ENCODE peak calls at places on chromosomes 16 and 17, in six cellular contexts. One of them, this sample, is unnamed.

GRCh38 chr16:78768723-78769122 is 669.3 kb downstream of the WWOX start:
- DNase-seq in HL-60: no peak
- DNase-seq in NCI-H1694: no peak
- DNase-seq in AG04450: no peak
- DNase-seq in NCI-H524 treated with DMSO at 0.1 percent for 48 hours: no peak
- DNase-seq in activated T-cell treated with anti-CD3 and anti-CD28 coated beads, Interleukin-2, amount 50 U/mL, for 1 hour: peak
- DNase-seq in this sample: no peak

GRCh38 chr16:86576591-86577313 is 1.6 kb upstream of the FOXL1 start:
- DNase-seq in AG04450: peak
- DNase-seq in NCI-H524 treated with DMSO at 0.1 percent for 48 hours: no peak
- DNase-seq in activated T-cell treated with anti-CD3 and anti-CD28 coated beads, Interleukin-2, amount 50 U/mL, for 1 hour: no peak
- DNase-seq in HL-60: no peak
- DNase-seq in NCI-H1694: no peak
- DNase-seq in this sample: no peak

GRCh38 chr17:77319211-77320031 is 178.7 kb downstream of the SEC14L1 start:
- DNase-seq in NCI-H524 treated with DMSO at 0.1 percent for 48 hours: no peak
- DNase-seq in HL-60: peak
- DNase-seq in activated T-cell treated with anti-CD3 and anti-CD28 coated beads, Interleukin-2, amount 50 U/mL, for 1 hour: no peak
- DNase-seq in AG04450: no peak
- DNase-seq in NCI-H1694: no peak
- DNase-seq in this sample: peak

GRCh38 chr17:1186923-1187771 is 7.4 kb upstream of the ABR start:
- DNase-seq in NCI-H524 treated with DMSO at 0.1 percent for 48 hours: no peak
- DNase-seq in HL-60: peak
- DNase-seq in activated T-cell treated with anti-CD3 and anti-CD28 coated beads, Interleukin-2, amount 50 U/mL, for 1 hour: peak
- DNase-seq in NCI-H1694: peak
- DNase-seq in AG04450: peak
- DNase-seq in this sample: peak

GRCh38 chr17:47687748-47688147 is 6.2 kb upstream of the TBKBP1 start:
- DNase-seq in HL-60: no peak
- DNase-seq in AG04450: no peak
- DNase-seq in activated T-cell treated with anti-CD3 and anti-CD28 coated beads, Interleukin-2, amount 50 U/mL, for 1 hour: no peak
- DNase-seq in NCI-H524 treated with DMSO at 0.1 percent for 48 hours: no peak
- DNase-seq in NCI-H1694: no peak
- DNase-seq in this sample: no peak

GRCh38 chr17:58156839-58157803 is 8.9 kb downstream of the OR4D1 start:
- DNase-seq in HL-60: no peak
- DNase-seq in NCI-H1694: no peak
- DNase-seq in NCI-H524 treated with DMSO at 0.1 percent for 48 hours: peak
- DNase-seq in AG04450: no peak
- DNase-seq in activated T-cell treated with anti-CD3 and anti-CD28 coated beads, Interleukin-2, amount 50 U/mL, for 1 hour: peak
- DNase-seq in this sample: no peak

GRCh38 chr17:41421116-41421515 is 3.3 kb downstream of the KRT37 start:
- DNase-seq in NCI-H524 treated with DMSO at 0.1 percent for 48 hours: no peak
- DNase-seq in NCI-H1694: no peak
- DNase-seq in HL-60: no peak
- DNase-seq in activated T-cell treated with anti-CD3 and anti-CD28 coated beads, Interleukin-2, amount 50 U/mL, for 1 hour: no peak
- DNase-seq in AG04450: no peak
- DNase-seq in this sample: no peak

GRCh38 chr17:80453126-80453979 is 23.1 kb downstream of the NPTX1 start:
- DNase-seq in HL-60: no peak
- DNase-seq in NCI-H524 treated with DMSO at 0.1 percent for 48 hours: no peak
- DNase-seq in NCI-H1694: no peak
- DNase-seq in AG04450: no peak
- DNase-seq in activated T-cell treated with anti-CD3 and anti-CD28 coated beads, Interleukin-2, amount 50 U/mL, for 1 hour: no peak
- DNase-seq in this sample: no peak

GRCh38 chr17:622356-622755 is 92.3 kb downstream of the VPS53 start:
- DNase-seq in NCI-H524 treated with DMSO at 0.1 percent for 48 hours: no peak
- DNase-seq in NCI-H1694: no peak
- DNase-seq in HL-60: no peak
- DNase-seq in AG04450: peak
- DNase-seq in activated T-cell treated with anti-CD3 and anti-CD28 coated beads, Interleukin-2, amount 50 U/mL, for 1 hour: no peak
- DNase-seq in this sample: no peak

GRCh38 chr16:17359778-17360177 is 111.0 kb downstream of the XYLT1 start:
- DNase-seq in activated T-cell treated with anti-CD3 and anti-CD28 coated beads, Interleukin-2, amount 50 U/mL, for 1 hour: peak
- DNase-seq in NCI-H1694: no peak
- DNase-seq in NCI-H524 treated with DMSO at 0.1 percent for 48 hours: peak
- DNase-seq in AG04450: no peak
- DNase-seq in HL-60: peak
- DNase-seq in this sample: peak

GRCh38 chr17:74759243-74759801 is 10.9 kb downstream of the NHERF1 start:
- DNase-seq in NCI-H524 treated with DMSO at 0.1 percent for 48 hours: no peak
- DNase-seq in activated T-cell treated with anti-CD3 and anti-CD28 coated beads, Interleukin-2, amount 50 U/mL, for 1 hour: peak
- DNase-seq in HL-60: peak
- DNase-seq in AG04450: no peak
- DNase-seq in NCI-H1694: peak
- DNase-seq in this sample: no peak

GRCh38 chr16:81585785-81586184 is 141.2 kb downstream of the CMIP start:
- DNase-seq in NCI-H524 treated with DMSO at 0.1 percent for 48 hours: no peak
- DNase-seq in NCI-H1694: no peak
- DNase-seq in HL-60: no peak
- DNase-seq in AG04450: no peak
- DNase-seq in activated T-cell treated with anti-CD3 and anti-CD28 coated beads, Interleukin-2, amount 50 U/mL, for 1 hour: no peak
- DNase-seq in this sample: no peak

GRCh38 chr16:65773319-65773874 is 593.1 kb upstream of the CDH5 start:
- DNase-seq in NCI-H1694: no peak
- DNase-seq in NCI-H524 treated with DMSO at 0.1 percent for 48 hours: no peak
- DNase-seq in activated T-cell treated with anti-CD3 and anti-CD28 coated beads, Interleukin-2, amount 50 U/mL, for 1 hour: no peak
- DNase-seq in HL-60: no peak
- DNase-seq in AG04450: no peak
- DNase-seq in this sample: no peak

GRCh38 chr17:47871048-47871447 is 20.1 kb upstream of the SP6 start:
- DNase-seq in HL-60: no peak
- DNase-seq in NCI-H524 treated with DMSO at 0.1 percent for 48 hours: no peak
- DNase-seq in AG04450: no peak
- DNase-seq in NCI-H1694: no peak
- DNase-seq in activated T-cell treated with anti-CD3 and anti-CD28 coated beads, Interleukin-2, amount 50 U/mL, for 1 hour: no peak
- DNase-seq in this sample: no peak

GRCh38 chr17:37702605-37703004 is 42.3 kb downstream of the HNF1B start:
- DNase-seq in AG04450: peak
- DNase-seq in activated T-cell treated with anti-CD3 and anti-CD28 coated beads, Interleukin-2, amount 50 U/mL, for 1 hour: no peak
- DNase-seq in HL-60: no peak
- DNase-seq in NCI-H1694: no peak
- DNase-seq in NCI-H524 treated with DMSO at 0.1 percent for 48 hours: no peak
- DNase-seq in this sample: no peak

GRCh38 chr17:41451154-41451728 is 10.5 kb upstream of the KRT38 start:
- DNase-seq in activated T-cell treated with anti-CD3 and anti-CD28 coated beads, Interleukin-2, amount 50 U/mL, for 1 hour: no peak
- DNase-seq in NCI-H524 treated with DMSO at 0.1 percent for 48 hours: no peak
- DNase-seq in AG04450: no peak
- DNase-seq in NCI-H1694: no peak
- DNase-seq in HL-60: no peak
- DNase-seq in this sample: no peak

GRCh38 chr17:7992516-7992915 is 9.9 kb upstream of the GUCY2D start:
- DNase-seq in AG04450: no peak
- DNase-seq in HL-60: no peak
- DNase-seq in activated T-cell treated with anti-CD3 and anti-CD28 coated beads, Interleukin-2, amount 50 U/mL, for 1 hour: no peak
- DNase-seq in NCI-H1694: no peak
- DNase-seq in NCI-H524 treated with DMSO at 0.1 percent for 48 hours: no peak
- DNase-seq in this sample: no peak

This sample was measured in CD14-positive monocyte.